ENCODE peak calls at places on chromosomes 16 and 17, in seven cellular contexts. V is CD8-positive, alpha-beta memory T cell; H is sigmoid colon; S is adrenal gland; L is HL-60; K is keratinocyte; B is cardiac muscle cell. M is an unnamed sample.

GRCh38 chr17:4219241-4219640 is 44.5 kb downstream of the ANKFY1 start:
- DNase-seq in V (no peak), H (no peak), S (no peak), L (no peak), K (no peak), B (no peak), M (no peak)

GRCh38 chr16:72740346-72740745 is 307.6 kb downstream of the ZFHX3 start:
- DNase-seq in V (no peak), H (no peak), S (no peak), L (no peak), K (no peak), B (no peak), M (no peak)

GRCh38 chr17:30117548-30118155 is 1.0 kb downstream of the NSRP1 start:
- DNase-seq in V (no peak), H (no peak), S (no peak), L (no peak), K (no peak), B (no peak), M (no peak)

GRCh38 chr17:42294469-42295398 is 6.4 kb downstream of the STAT5A start:
- DNase-seq in V (no peak), H (peak; percentile 25), S (no peak), L (no peak), K (no peak), B (no peak), M (no peak)

GRCh38 chr16:2761472-2761871 is 9.0 kb downstream of the SRRM2 start:
- DNase-seq in V (no peak), H (no peak), S (no peak), L (no peak), K (no peak), B (no peak), M (no peak)

GRCh38 chr16:4862639-4863038 is 15.4 kb downstream of the UBN1 start:
- DNase-seq in V (no peak), H (no peak), S (no peak), L (peak; percentile 71), K (no peak), B (no peak), M (no peak)

GRCh38 chr16:47018223-47018891 is 44.9 kb upstream of the DNAJA2 start:
- DNase-seq in V (no peak), H (no peak), S (peak; percentile 38), L (peak; percentile 34), K (no peak), B (peak; percentile 43), M (no peak)

GRCh38 chr17:72642720-72643119 is 449.8 kb downstream of the SLC39A11 start:
- DNase-seq in V (no peak), H (no peak), S (no peak), L (no peak), K (no peak), B (no peak), M (no peak)

GRCh38 chr16:80804061-80804450 is 342 bp downstream of the CDYL2 start:
- DNase-seq in V (peak; percentile 17), H (no peak), S (peak; percentile 46), L (peak; percentile 7), K (no peak), B (peak; percentile 52), M (no peak)

GRCh38 chr17:68248199-68248825 is 469 bp downstream of the AMZ2 start:
- DNase-seq in V (peak; percentile 70), H (peak; percentile 88), S (no peak), L (no peak), K (no peak), B (no peak), M (no peak)

GRCh38 chr17:75367312-75367711 is 38.2 kb downstream of the GRB2 start:
- DNase-seq in V (no peak), H (no peak), S (no peak), L (no peak), K (peak; percentile 5), B (no peak), M (no peak)

GRCh38 chr16:19196871-19197270 is 28.8 kb downstream of the SYT17 start:
- DNase-seq in V (no peak), H (no peak), S (no peak), L (no peak), K (no peak), B (no peak), M (no peak)

GRCh38 chr17:63314766-63315165 is 131.3 kb downstream of the CYB561 start:
- DNase-seq in V (no peak), H (no peak), S (no peak), L (no peak), K (no peak), B (no peak), M (no peak)

GRCh38 chr17:48490391-48491026 is 40.3 kb downstream of the HOXB1 start:
- DNase-seq in V (no peak), H (no peak), S (no peak), L (no peak), K (no peak), B (no peak), M (no peak)

GRCh38 chr16:21638573-21638975 is 13.8 kb downstream of the IGSF6 start:
- DNase-seq in V (no peak), H (no peak), S (no peak), L (no peak), K (peak; percentile 56), B (no peak), M (no peak)

GRCh38 chr16:81602377-81602776 is 157.8 kb downstream of the CMIP start:
- DNase-seq in V (no peak), H (no peak), S (no peak), L (no peak), K (no peak), B (no peak), M (no peak)

GRCh38 chr16:8627456-8627855 is 6.0 kb downstream of the METTL22 start:
- DNase-seq in V (no peak), H (peak; percentile 3), S (no peak), L (no peak), K (no peak), B (no peak), M (no peak)

DNA sequence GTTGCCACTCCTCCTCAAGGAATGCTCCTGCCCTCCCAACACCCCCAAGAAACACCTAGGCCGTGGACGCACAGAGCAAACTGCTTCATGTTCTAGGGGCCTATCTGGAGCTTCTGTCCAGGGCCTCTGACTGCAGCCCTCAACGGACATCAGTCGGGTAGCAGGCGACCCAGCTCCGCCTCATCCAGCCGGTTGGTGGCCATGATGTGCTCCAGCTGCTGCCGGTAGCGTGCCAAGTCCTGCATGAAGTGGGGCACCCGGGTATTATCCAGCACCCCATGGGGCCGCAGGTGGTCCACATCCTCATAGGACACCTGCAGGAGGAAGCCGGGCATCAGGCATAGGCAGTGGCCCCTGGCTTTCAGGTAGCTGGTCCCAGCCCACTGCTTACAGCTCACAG is 6.3 kb downstream of the NOL3 start:
- DNase-seq in V (no peak), H (no peak), S (no peak), L (no peak), K (no peak), B (no peak), M (no peak)
- H3K27ac ChIP-seq in V (no peak overlapping the region), H (no peak overlapping the region), S (no peak overlapping the region), L (no peak overlapping the region), K (no peak overlapping the region), B (no peak overlapping the region), M (no peak overlapping the region)

GRCh38 chr16:88651989-88652762 is 1.3 kb upstream of the CYBA start:
- DNase-seq in V (no peak), H (no peak), S (no peak), L (no peak), K (no peak), B (no peak), M (no peak)

GRCh38 chr16:88651276-88651988 is 579 bp upstream of the CYBA start:
- DNase-seq in V (peak; percentile 84), H (no peak), S (peak; percentile 43), L (no peak), K (no peak), B (no peak), M (no peak)

GRCh38 chr16:88653606-88654362 is 2.9 kb upstream of the CYBA start:
- DNase-seq in V (no peak), H (no peak), S (no peak), L (no peak), K (no peak), B (no peak), M (no peak)

GRCh38 chr16:88653101-88653500 is 2.2 kb upstream of the CYBA start:
- DNase-seq in V (no peak), H (no peak), S (no peak), L (no peak), K (no peak), B (no peak), M (no peak)

GRCh38 chr16:88652763-88653065 is 1.9 kb upstream of the CYBA start:
- DNase-seq in V (no peak), H (no peak), S (no peak), L (no peak), K (no peak), B (no peak), M (no peak)
- H3K27ac ChIP-seq in V (no peak overlapping the region), H (no peak overlapping the region), S (no peak overlapping the region), L (no peak overlapping the region), K (no peak overlapping the region), B (no peak overlapping the region), M (no peak overlapping the region)

DNA sequence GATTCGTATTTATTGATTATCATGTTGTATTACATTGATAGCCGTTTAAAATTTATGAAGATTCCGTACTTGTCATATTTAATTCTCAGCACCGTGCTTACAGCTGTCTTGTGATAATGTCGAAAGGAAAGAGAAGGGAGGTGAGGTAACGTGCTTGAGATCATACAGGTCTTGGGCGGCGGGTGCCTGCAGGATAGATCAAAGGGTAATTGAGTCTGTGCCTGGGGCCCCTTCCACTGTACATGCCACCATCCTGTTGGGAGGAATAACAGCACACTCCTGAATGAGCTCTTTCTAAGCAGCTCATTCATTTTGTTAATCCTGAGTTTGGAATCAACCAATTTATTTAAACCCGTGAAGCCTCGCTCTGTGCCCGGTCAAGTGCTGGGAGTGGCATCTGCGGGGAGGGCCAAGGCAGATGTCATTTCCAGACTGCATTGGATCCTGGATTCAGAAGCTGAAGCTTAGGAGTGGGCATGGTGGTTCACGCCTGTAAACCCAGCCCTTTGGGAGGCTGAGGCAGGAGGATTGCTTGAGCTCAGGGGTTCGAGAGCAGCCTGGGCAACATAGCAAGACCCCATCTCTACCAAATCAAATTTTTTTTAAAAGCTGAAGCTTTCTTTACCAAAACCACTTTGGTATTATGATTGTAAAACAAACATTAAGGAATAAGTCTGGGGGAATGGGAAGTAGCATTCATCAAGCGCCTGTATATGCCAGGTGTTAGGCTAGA is 25.8 kb downstream of the WWOX start:
- DNase-seq in V (no peak), H (no peak), S (no peak), L (no peak), K (no peak), B (no peak), M (no peak)
- H3K27ac ChIP-seq in V (no peak overlapping the region), H (no peak overlapping the region), S (no peak overlapping the region), L (no peak overlapping the region), K (no peak overlapping the region), B (no peak overlapping the region), M (peak overlapping the region; percentile 96)

GRCh38 chr16:56691885-56692284 is 9.6 kb downstream of the MT1X start:
- DNase-seq in V (no peak), H (no peak), S (no peak), L (no peak), K (peak; percentile 82), B (peak; percentile 74), M (no peak)

GRCh38 chr16:56689171-56689570 is 6.9 kb downstream of the MT1X start:
- DNase-seq in V (no peak), H (no peak), S (no peak), L (no peak), K (no peak), B (no peak), M (no peak)

GRCh38 chr16:56686758-56687157 is 4.5 kb downstream of the MT1X start:
- DNase-seq in V (no peak), H (no peak), S (no peak), L (no peak), K (no peak), B (no peak), M (no peak)

GRCh38 chr16:56690420-56691122 is 8.3 kb downstream of the MT1X start:
- DNase-seq in V (no peak), H (no peak), S (no peak), L (no peak), K (no peak), B (no peak), M (no peak)

GRCh38 chr16:56688762-56689161 is 6.5 kb downstream of the MT1X start:
- DNase-seq in V (no peak), H (no peak), S (no peak), L (no peak), K (no peak), B (no peak), M (no peak)
- H3K27ac ChIP-seq in V (no peak overlapping the region), H (no peak overlapping the region), S (no peak overlapping the region), L (no peak overlapping the region), K (no peak overlapping the region), B (no peak overlapping the region), M (no peak overlapping the region)